ENCODE peak calls at places on chromosomes 2 and 18, in four cellular contexts. G is naive thymus-derived CD4-positive, alpha-beta T cell; H is mucosa of descending colon; B is skeletal muscle cell. P is an unnamed sample.

GRCh38 chr2:131121464-131121863 is 16.3 kb downstream of the PLEKHB2 start:
- DNase-seq in G (no peak), H (no peak), B (no peak), P (peak; percentile 36)

GRCh38 chr2:50133766-50134165 is 898.2 kb downstream of the NRXN1 start:
- DNase-seq in G (no peak), B (no peak), H (no peak), P (no peak)

GRCh38 chr18:6069539-6069938 is 174.2 kb upstream of the TMEM200C start:
- DNase-seq in G (no peak), H (no peak), B (no peak), P (peak; percentile 8)

GRCh38 chr2:47221956-47222355 is 66.8 kb upstream of the STPG4 start:
- DNase-seq in G (no peak), H (no peak), B (no peak), P (peak; percentile 70)

GRCh38 chr2:241063587-241063986 is 38.5 kb downstream of the MTERF4 start:
- DNase-seq in G (no peak), H (no peak), B (no peak), P (no peak)

GRCh38 chr18:47968721-47969120 is 38.3 kb upstream of the SMAD2 start:
- DNase-seq in B (no peak), G (no peak), H (no peak), P (peak; percentile 21)

GRCh38 chr2:145736901-145737300 is 1217.0 kb upstream of the ZEB2 start:
- DNase-seq in H (no peak), B (no peak), G (no peak), P (peak; percentile 59)

GRCh38 chr18:75879196-75879595 is 451.7 kb upstream of the SMIM21 start:
- DNase-seq in B (no peak), H (no peak), G (no peak), P (no peak)

GRCh38 chr2:170973492-170974303 is 44.6 kb downstream of the GORASP2 start:
- DNase-seq in G (peak; percentile 90), H (peak; percentile 89), B (peak; percentile 25), P (peak; percentile 79)

GRCh38 chr2:236086971-236087465 is 81.2 kb downstream of the GBX2 start:
- DNase-seq in G (no peak), H (no peak), B (no peak), P (no peak)

GRCh38 chr2:1816414-1816911 is 72.1 kb upstream of the PXDN start:
- DNase-seq in G (no peak), H (no peak), B (peak; percentile 43), P (peak; percentile 15)

GRCh38 chr2:240983996-240984498 is 14.4 kb upstream of the SNED1 start:
- DNase-seq in B (no peak), G (no peak), H (peak; percentile 46), P (no peak)

GRCh38 chr2:196275646-196276352 is 104.4 kb upstream of the STK17B start:
- DNase-seq in H (no peak), G (peak; percentile 23), B (peak; percentile 83), P (peak; percentile 79)

GRCh38 chr2:18066894-18067293 is 188.4 kb downstream of the KCNS3 start:
- DNase-seq in G (no peak), B (no peak), H (no peak), P (no peak)

GRCh38 chr18:68769423-68769822 is 28.5 kb upstream of the CCDC102B start:
- DNase-seq in B (no peak), H (no peak), G (no peak), P (no peak)

GRCh38 chr2:84449055-84449454 is 10.0 kb downstream of the SUCLG1 start:
- DNase-seq in G (no peak), B (no peak), H (no peak), P (no peak)

GRCh38 chr2:31319391-31320175 is 85.6 kb downstream of the EHD3 start:
- DNase-seq in H (no peak), B (peak; percentile 81), G (peak; percentile 21), P (peak; percentile 96)

GRCh38 chr2:11248-11941 is 34.9 kb downstream of the FAM110C start:
- DNase-seq in B (no peak), G (peak; percentile 38), H (peak; percentile 81), P (peak; percentile 47)

DNA sequence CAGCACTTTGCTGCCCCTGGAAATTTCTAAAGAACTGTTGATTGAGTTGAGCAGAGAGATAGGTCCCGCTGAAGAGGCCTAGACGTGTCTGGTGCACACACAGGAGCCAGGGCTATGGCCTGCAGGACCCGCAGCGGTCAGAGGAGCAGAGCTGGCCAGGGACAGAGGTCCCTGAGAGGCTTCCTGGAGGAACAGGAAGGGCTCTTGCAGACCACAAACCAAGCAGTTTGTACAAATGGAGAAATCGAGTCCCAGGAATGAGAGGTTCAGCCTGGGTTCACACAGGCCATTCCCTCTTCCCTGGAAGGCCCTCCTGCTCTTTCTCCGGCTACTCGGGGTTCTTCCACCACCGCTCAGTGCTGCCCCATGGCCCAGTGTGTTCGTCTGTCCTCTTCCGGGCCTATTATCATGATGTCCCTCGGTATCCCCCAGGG is 1.2 kb upstream of the BIN1 start:
- DNase-seq in H (no peak), G (no peak), B (no peak), P (no peak)
- H3K4me3 ChIP-seq in H (no peak overlapping the region), G (no peak overlapping the region), B (no peak overlapping the region), P (no peak overlapping the region)

GRCh38 chr2:172082944-172083718 is 2.2 kb upstream of the DLX1 start:
- DNase-seq in B (no peak), H (no peak), G (no peak), P (no peak)
- H3K4me3 ChIP-seq in B (peak overlapping the region; percentile 31), H (no peak overlapping the region), G (no peak overlapping the region), P (no peak overlapping the region)

GRCh38 chr2:60556998-60557955 is 3.8 kb upstream of the BCL11A start:
- DNase-seq in B (no peak), G (no peak), H (no peak), P (peak; percentile 4)
- H3K4me3 ChIP-seq in B (peak overlapping the region; percentile 34), G (no peak overlapping the region), H (no peak overlapping the region), P (peak overlapping the region; percentile 6)

DNA sequence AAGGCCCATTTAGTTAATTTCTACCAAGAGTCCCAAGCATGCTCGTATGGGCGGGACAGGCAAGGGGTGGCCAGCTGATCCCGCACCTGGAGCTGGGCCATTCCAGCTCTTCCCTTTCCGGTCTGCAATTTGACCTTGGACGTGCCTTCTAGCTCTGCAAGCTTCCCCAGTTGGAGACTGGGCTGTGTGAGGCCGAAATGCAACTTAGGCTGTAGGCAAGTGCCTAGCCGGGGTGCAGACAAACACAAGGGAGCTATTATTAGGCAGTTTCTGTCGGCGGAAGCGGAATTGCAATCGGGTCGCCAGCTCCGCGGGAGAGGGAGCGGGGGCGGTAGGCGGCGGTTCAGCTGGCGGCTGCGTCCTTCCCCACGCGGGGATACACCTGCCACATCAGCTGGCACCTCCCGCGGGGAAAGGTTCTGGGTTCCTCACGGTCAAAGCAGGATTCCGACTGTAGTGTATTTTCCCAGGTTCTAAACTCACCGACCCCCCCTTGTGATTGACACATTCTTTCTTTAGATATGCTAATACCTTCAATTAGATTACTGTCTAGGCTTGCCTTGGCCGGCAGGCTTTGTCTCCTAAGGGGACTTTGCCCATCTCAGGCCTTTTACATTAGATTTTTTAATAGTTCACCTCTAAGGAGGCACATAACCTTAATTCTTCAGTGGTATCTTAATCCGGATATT is 17.1 kb upstream of the ZNF532 start:
- DNase-seq in G (no peak), H (peak; percentile 52), B (no peak), P (peak; percentile 30)
- H3K4me3 ChIP-seq in G (no peak overlapping the region), H (no peak overlapping the region), B (no peak overlapping the region), P (peak overlapping the region; percentile 46)